ENCODE peak calls at places on chromosomes 7 and 10, in four cellular contexts. Z, D, T and O are unnamed samples.

GRCh38 chr7:11843113-11843765 is 11.2 kb upstream of the THSD7A start:
- DNase-seq in Z (no peak), D (no peak), T (no peak), O (no peak)

GRCh38 chr7:129862672-129863071 is 90.1 kb downstream of the UBE2H start:
- DNase-seq in Z (no peak), D (no peak), T (no peak), O (peak; percentile 48)

GRCh38 chr7:47596502-47597202 is 14.7 kb upstream of the TNS3 start:
- DNase-seq in Z (no peak), D (no peak), T (no peak), O (peak; percentile 62)

GRCh38 chr7:43692582-43693373 is 36.5 kb downstream of the COA1 start:
- DNase-seq in Z (no peak), D (no peak), T (no peak), O (no peak)

GRCh38 chr10:83553366-83553765 is 585.9 kb upstream of the GHITM start:
- DNase-seq in Z (no peak), D (peak; percentile 40), T (no peak), O (no peak)

GRCh38 chr10:80289451-80290287 is at the start of gene MAT1A:
- DNase-seq in Z (peak; percentile 43), D (no peak), T (no peak), O (no peak)

GRCh38 chr7:121081327-121081936 is 92.9 kb downstream of the CPED1 start:
- DNase-seq in Z (no peak), D (peak; percentile 77), T (no peak), O (no peak)

GRCh38 chr7:79377097-79377496 is 76.4 kb downstream of the MAGI2 start:
- DNase-seq in Z (no peak), D (no peak), T (no peak), O (no peak)

GRCh38 chr10:86100581-86101061 is 266.0 kb downstream of the GRID1 start:
- DNase-seq in Z (no peak), D (no peak), T (no peak), O (no peak)

GRCh38 chr7:133412942-133413341 is 160.1 kb downstream of the EXOC4 start:
- DNase-seq in Z (no peak), D (no peak), T (no peak), O (no peak)

GRCh38 chr10:61903184-61903990 is 1.9 kb downstream of the ARID5B start:
- DNase-seq in Z (no peak), D (peak; percentile 69), T (peak; percentile 48), O (peak; percentile 55)

GRCh38 chr10:61901829-61902447 is 439 bp downstream of the ARID5B start:
- DNase-seq in Z (no peak), D (no peak), T (no peak), O (no peak)

GRCh38 chr10:61903991-61904350 is 2.5 kb downstream of the ARID5B start:
- DNase-seq in Z (no peak), D (peak; percentile 59), T (no peak), O (no peak)

GRCh38 chr10:61900829-61901783 is at the start of gene ARID5B:
- DNase-seq in Z (no peak), D (peak; percentile 59), T (no peak), O (no peak)

GRCh38 chr10:61902448-61903183 is 1.1 kb downstream of the ARID5B start:
- DNase-seq in Z (no peak), D (peak; percentile 84), T (peak; percentile 18), O (peak; percentile 68)
- H3K4me1 ChIP-seq in Z (no peaks in the 10 kb centered on the region), D (peaks cover 35% of the 10 kb centered on the region), T (peaks cover 65% of the 10 kb centered on the region), O (peaks cover 9% of the 10 kb centered on the region)

GRCh38 chr10:100729877-100730738 is 15.3 kb upstream of the PAX2 start:
- DNase-seq in Z (no peak), D (no peak), T (no peak), O (no peak)

GRCh38 chr10:100728928-100729876 is 16.2 kb upstream of the PAX2 start:
- DNase-seq in Z (no peak), D (no peak), T (no peak), O (no peak)

GRCh38 chr10:100733319-100733718 is 12.1 kb upstream of the PAX2 start:
- DNase-seq in Z (no peak), D (no peak), T (no peak), O (no peak)

GRCh38 chr10:100731603-100732596 is 13.5 kb upstream of the PAX2 start:
- DNase-seq in Z (no peak), D (no peak), T (no peak), O (no peak)

GRCh38 chr10:100730739-100731602 is 14.4 kb upstream of the PAX2 start:
- DNase-seq in Z (no peak), D (no peak), T (no peak), O (no peak)
- H3K27me3 ChIP-seq in Z (peaks cover 95% of the 10 kb centered on the region), D (peaks cover 74% of the 10 kb centered on the region), T (peaks cover 100% of the 10 kb centered on the region), O (peaks cover 59% of the 10 kb centered on the region)

GRCh38 chr7:884191-885003 is 8.0 kb downstream of the GET4 start:
- DNase-seq in Z (no peak), D (no peak), T (peak; percentile 13), O (peak; percentile 36)

GRCh38 chr7:881441-882234 is 5.3 kb downstream of the GET4 start:
- DNase-seq in Z (no peak), D (no peak), T (no peak), O (no peak)

GRCh38 chr7:883029-884021 is 7.0 kb downstream of the GET4 start:
- DNase-seq in Z (no peak), D (no peak), T (peak; percentile 16), O (peak; percentile 33)

GRCh38 chr7:880450-880849 is 4.1 kb downstream of the GET4 start:
- DNase-seq in Z (no peak), D (no peak), T (no peak), O (peak; percentile 39)

DNA sequence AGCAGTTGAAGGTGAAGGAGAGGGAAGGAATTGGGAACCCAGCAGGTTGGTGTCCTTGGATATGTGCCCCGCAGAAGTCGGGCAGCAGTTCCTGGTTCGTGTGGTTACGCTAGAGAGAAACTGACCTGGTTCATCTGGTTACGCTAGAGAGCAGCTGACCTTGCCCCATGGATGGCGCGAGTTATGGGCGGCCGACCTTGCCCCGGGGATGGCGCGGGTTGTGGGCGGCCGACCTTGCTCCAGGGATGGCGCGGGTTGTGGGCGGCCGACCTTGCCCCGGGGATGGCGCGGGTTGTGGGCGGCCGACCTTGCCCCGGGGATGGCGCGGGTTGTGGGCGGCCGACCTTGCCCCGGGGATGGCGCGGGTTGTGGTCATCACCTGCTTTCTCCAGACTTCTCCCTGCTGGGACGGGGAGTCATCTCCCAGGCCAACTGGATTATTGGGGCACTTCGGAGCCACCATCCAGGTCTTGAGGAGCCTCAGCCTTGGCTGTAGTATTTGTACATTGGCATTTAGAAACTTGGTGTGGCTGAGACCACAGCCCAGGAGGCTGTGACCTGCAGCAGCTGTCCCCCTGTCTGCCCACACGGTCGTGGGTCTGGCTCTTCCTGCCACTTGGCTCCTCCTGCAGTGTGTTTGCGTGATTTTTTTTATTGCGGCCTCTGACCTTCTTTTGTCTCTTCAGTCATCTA is 6.1 kb downstream of the GET4 start:
- DNase-seq in Z (no peak), D (no peak), T (peak; percentile 13), O (peak; percentile 15)
- H3K4me1 ChIP-seq in Z (no peaks in the 10 kb centered on the region), D (peaks cover 6% of the 10 kb centered on the region), T (peaks cover 97% of the 10 kb centered on the region), O (peaks cover 18% of the 10 kb centered on the region)

DNA sequence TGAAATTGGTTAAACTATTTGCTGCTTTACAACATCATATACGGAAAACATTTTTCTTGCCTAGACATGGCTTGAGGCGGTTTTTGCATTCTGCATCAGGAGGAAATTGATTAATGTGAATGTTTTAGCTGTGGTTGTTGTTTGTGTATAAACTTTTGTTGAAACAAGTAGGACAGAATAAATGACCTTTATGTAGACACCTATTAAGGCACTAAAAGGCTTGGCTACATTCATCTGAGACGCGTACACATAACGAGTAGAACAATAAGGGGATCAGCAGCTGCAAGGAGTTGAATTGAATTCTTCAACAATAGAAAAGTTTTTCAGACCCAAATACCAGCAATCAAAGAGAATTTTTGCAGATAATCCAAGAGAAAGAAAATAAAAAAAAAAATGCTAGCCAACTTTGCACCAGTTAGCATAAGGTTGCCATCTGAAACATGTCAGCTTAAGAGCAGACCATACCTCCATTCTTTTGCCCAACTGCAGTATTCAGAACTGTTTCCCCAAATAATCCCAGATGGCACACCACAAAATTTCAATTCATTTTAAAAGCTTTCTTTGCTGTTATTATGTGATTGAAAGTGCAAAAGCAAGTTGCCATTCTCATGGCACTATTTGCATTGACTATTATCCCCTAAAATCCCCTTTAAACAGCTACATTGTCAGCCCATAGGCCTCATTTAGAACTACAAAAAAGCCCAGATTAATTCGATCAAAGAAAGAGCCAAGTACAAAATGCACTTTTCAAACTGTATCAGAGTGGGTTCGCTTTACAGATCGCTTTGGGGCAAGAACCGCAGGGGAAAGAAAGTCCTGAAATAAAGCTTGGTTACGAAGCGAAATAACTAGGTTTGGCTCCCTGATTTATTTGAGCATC is 49.6 kb downstream of the GCC1 start:
- DNase-seq in Z (no peak), D (no peak), T (no peak), O (no peak)
- H3K27me3 ChIP-seq in Z (peaks cover 4% of the 10 kb centered on the region), D (peaks cover 17% of the 10 kb centered on the region), T (peaks cover 80% of the 10 kb centered on the region), O (peaks cover 41% of the 10 kb centered on the region)

GRCh38 chr7:105006367-105007139 is 7.5 kb upstream of the KMT2E start:
- DNase-seq in Z (no peak), D (no peak), T (no peak), O (no peak)
- H3K4me1 ChIP-seq in Z (no peaks in the 10 kb centered on the region), D (peaks cover 45% of the 10 kb centered on the region), T (peaks cover 94% of the 10 kb centered on the region), O (peaks cover 96% of the 10 kb centered on the region)

GRCh38 chr7:25569765-25570164 is 341.5 kb upstream of the NPVF start:
- DNase-seq in Z (no peak), D (no peak), T (no peak), O (no peak)

GRCh38 chr7:25565949-25566348 is 337.7 kb upstream of the NPVF start:
- DNase-seq in Z (no peak), D (peak; percentile 88), T (no peak), O (peak; percentile 50)

GRCh38 chr7:25559581-25560367 is 331.5 kb upstream of the NPVF start:
- DNase-seq in Z (no peak), D (no peak), T (no peak), O (no peak)

GRCh38 chr7:25567430-25567829 is 339.1 kb upstream of the NPVF start:
- DNase-seq in Z (no peak), D (no peak), T (no peak), O (no peak)

GRCh38 chr7:25564980-25565379 is 336.7 kb upstream of the NPVF start:
- DNase-seq in Z (no peak), D (no peak), T (no peak), O (no peak)
- H3K27me3 ChIP-seq in Z (no peaks in the 10 kb centered on the region), D (no peaks in the 10 kb centered on the region), T (peaks cover 24% of the 10 kb centered on the region), O (no peaks in the 10 kb centered on the region)

GRCh38 chr10:125145636-125146035 is 14.7 kb downstream of the CTBP2 start:
- DNase-seq in Z (no peak), D (no peak), T (no peak), O (no peak)

GRCh38 chr10:125146791-125147604 is 13.4 kb downstream of the CTBP2 start:
- DNase-seq in Z (no peak), D (no peak), T (no peak), O (no peak)

GRCh38 chr10:125149278-125150047 is 10.9 kb downstream of the CTBP2 start:
- DNase-seq in Z (no peak), D (peak; percentile 77), T (peak; percentile 55), O (peak; percentile 78)

GRCh38 chr10:125148576-125148975 is 11.8 kb downstream of the CTBP2 start:
- DNase-seq in Z (no peak), D (no peak), T (no peak), O (no peak)

GRCh38 chr10:125148021-125148439 is 12.3 kb downstream of the CTBP2 start:
- DNase-seq in Z (no peak), D (no peak), T (no peak), O (no peak)
- H3K4me1 ChIP-seq in Z (peaks cover 32% of the 10 kb centered on the region), D (peaks cover 34% of the 10 kb centered on the region), T (peaks cover 100% of the 10 kb centered on the region), O (peaks cover 51% of the 10 kb centered on the region)

GRCh38 chr10:12434277-12434676 is 84.9 kb downstream of the CAMK1D start:
- DNase-seq in Z (no peak), D (no peak), T (no peak), O (no peak)
- H3K27me3 ChIP-seq in Z (no peaks in the 10 kb centered on the region), D (no peaks in the 10 kb centered on the region), T (no peaks in the 10 kb centered on the region), O (no peaks in the 10 kb centered on the region)